ENCODE peak calls at places on chromosomes 6 and 20, in ten cellular contexts. O is prostate gland, U is heart left ventricle, V is GM12878, K is ovary, E is adrenal gland, H is testis, T is uterus, F is A549, A is Peyer's patch. L is an unnamed sample.

GRCh38 chr6:110897433-110897832 is 22.8 kb downstream of the AMD1 start:
- DNase-seq in O (no peak), U (no peak), V (no peak), K (no peak), E (no peak), H (no peak), T (no peak), F (no peak), A (no peak), L (no peak)

GRCh38 chr20:35111141-35111888 is 18.7 kb upstream of the TRPC4AP start:
- DNase-seq in O (no peak), U (no peak), V (no peak), K (no peak), E (peak), H (no peak), T (no peak), F (no peak), A (no peak), L (peak)

GRCh38 chr6:137968901-137969300 is 101.8 kb downstream of the TNFAIP3 start:
- DNase-seq in O (no peak), U (no peak), V (no peak), K (no peak), E (no peak), H (no peak), T (no peak), F (no peak), A (no peak), L (no peak)

GRCh38 chr6:56865081-56865875 is 89.6 kb upstream of the BEND6 start:
- DNase-seq in O (no peak), U (no peak), V (no peak), K (no peak), E (no peak), H (no peak), T (no peak), F (no peak), A (no peak), L (no peak)

GRCh38 chr6:166588691-166589333 is 2.3 kb upstream of the RAMACL start:
- DNase-seq in O (no peak), U (no peak), V (peak), K (no peak), E (no peak), H (no peak), T (no peak), F (no peak), A (no peak), L (peak)

GRCh38 chr6:107114872-107115694 is at the start of gene BEND3:
- DNase-seq in O (peak), U (peak), V (no peak), K (peak), E (peak), H (peak), T (no peak), F (no peak), A (peak), L (no peak)

GRCh38 chr6:85802162-85802561 is 159.5 kb upstream of the SYNCRIP start:
- DNase-seq in O (no peak), U (no peak), V (no peak), K (no peak), E (no peak), H (no peak), T (no peak), F (no peak), A (no peak), L (no peak)

GRCh38 chr6:4870821-4871494 is 94.8 kb downstream of the CDYL start:
- DNase-seq in O (no peak), U (no peak), V (no peak), K (no peak), E (no peak), H (no peak), T (no peak), F (no peak), A (no peak), L (no peak)

GRCh38 chr6:18246205-18246604 is 18.1 kb downstream of the DEK start:
- DNase-seq in O (no peak), U (no peak), V (no peak), K (no peak), E (no peak), H (no peak), T (no peak), F (no peak), A (no peak), L (no peak)

GRCh38 chr6:130713144-130713543 is 114.1 kb upstream of the SMLR1 start:
- DNase-seq in O (no peak), U (no peak), V (no peak), K (no peak), E (no peak), H (no peak), T (no peak), F (no peak), A (no peak), L (no peak)

DNA sequence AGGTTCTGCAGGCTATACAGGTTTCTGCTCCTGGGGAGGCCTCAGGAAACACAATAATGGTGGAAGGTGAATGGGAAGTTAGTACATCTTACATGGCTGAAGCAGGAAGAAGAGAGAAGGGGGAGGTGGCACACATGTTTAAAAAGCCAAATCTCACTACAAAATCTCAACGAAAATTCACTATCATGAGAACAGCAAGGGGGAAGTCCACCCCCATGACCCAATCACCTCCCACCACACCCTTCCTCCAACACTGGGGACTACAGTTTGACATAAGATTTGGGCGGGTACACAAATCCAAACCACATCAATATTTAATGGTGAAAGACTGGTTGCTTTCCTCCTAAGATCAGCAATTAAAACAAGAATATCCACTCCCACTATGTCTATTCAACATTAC is 13.8 kb upstream of the POLR1H start:
- DNase-seq in O (no peak), U (no peak), V (no peak), K (no peak), E (no peak), H (no peak), T (no peak), F (no peak), A (no peak), L (no peak)
- TF ChIP-seq POLR2A in O (no peak), U (no peak), V (no peak), K (no peak), E (no peak), H (no peak), T (no peak), F (no peak), A (no peak), L (no peak)

DNA sequence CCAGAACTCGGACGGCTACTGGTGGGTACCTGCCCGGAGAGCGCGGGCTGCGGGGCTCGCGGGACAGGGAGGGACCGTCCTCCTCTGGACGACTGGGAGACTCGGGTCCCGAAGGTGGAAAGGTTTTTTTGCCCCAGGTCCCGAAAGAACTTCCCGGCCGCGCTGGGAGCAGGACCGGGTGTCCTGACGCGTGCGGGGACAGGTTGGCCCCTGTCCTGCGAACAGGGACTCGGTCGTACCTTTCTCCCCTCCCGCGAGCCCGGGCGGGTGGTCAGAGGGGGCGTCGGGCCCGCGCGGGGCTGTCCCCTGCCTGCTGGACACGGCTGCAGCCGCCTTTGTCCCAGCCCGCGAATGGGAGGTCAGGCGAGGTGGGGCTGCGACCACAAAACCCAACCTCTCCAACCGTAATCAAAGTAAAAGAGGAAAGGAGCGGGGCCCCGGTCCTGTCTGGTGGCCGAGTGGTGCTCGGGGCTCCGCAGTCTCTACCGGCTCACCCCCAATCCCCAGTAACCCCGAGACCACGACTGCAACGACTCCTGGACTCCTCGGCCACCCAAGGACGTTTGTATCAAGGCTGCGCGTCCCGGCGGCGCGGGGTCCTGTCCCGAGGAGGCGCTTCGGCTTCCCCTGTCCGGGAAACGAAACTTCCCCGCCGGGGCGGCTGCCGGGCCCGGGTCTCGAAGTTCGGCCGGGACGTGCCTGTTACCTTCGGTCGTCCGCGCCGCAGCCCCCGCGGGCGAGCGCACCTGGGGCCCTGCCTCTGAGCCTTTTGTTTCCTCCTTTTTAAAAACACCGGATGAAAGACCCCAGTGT is 800 bp downstream of the DSP start:
- DNase-seq in O (peak), U (peak), V (no peak), K (no peak), E (peak), H (peak), T (no peak), F (peak), A (peak), L (no peak)
- TF ChIP-seq POLR2A in O (no peak), U (no peak), V (no peak), K (no peak), E (no peak), H (no peak), T (no peak), F (no peak), A (no peak), L (no peak)

GRCh38 chr20:63413963-63414684 is 53.0 kb upstream of the CHRNA4 start:
- DNase-seq in O (no peak), U (no peak), V (no peak), K (no peak), E (no peak), H (no peak), T (no peak), F (no peak), A (no peak), L (no peak)

GRCh38 chr20:63414720-63415417 is 53.7 kb upstream of the CHRNA4 start:
- DNase-seq in O (no peak), U (no peak), V (no peak), K (no peak), E (no peak), H (no peak), T (no peak), F (no peak), A (no peak), L (no peak)

GRCh38 chr20:63416109-63416430 is 54.9 kb upstream of the CHRNA4 start:
- DNase-seq in O (no peak), U (no peak), V (no peak), K (no peak), E (no peak), H (no peak), T (no peak), F (no peak), A (no peak), L (no peak)

GRCh38 chr20:63416631-63417030 is 55.5 kb upstream of the CHRNA4 start:
- DNase-seq in O (no peak), U (no peak), V (no peak), K (no peak), E (no peak), H (no peak), T (no peak), F (no peak), A (no peak), L (no peak)

GRCh38 chr20:63415418-63416108 is 54.4 kb upstream of the CHRNA4 start:
- DNase-seq in O (no peak), U (no peak), V (no peak), K (no peak), E (no peak), H (no peak), T (no peak), F (no peak), A (no peak), L (no peak)
- TF ChIP-seq POLR2A in O (no peak), U (no peak), V (no peak), K (no peak), E (no peak), H (no peak), T (no peak), F (no peak), A (no peak), L (no peak)

DNA sequence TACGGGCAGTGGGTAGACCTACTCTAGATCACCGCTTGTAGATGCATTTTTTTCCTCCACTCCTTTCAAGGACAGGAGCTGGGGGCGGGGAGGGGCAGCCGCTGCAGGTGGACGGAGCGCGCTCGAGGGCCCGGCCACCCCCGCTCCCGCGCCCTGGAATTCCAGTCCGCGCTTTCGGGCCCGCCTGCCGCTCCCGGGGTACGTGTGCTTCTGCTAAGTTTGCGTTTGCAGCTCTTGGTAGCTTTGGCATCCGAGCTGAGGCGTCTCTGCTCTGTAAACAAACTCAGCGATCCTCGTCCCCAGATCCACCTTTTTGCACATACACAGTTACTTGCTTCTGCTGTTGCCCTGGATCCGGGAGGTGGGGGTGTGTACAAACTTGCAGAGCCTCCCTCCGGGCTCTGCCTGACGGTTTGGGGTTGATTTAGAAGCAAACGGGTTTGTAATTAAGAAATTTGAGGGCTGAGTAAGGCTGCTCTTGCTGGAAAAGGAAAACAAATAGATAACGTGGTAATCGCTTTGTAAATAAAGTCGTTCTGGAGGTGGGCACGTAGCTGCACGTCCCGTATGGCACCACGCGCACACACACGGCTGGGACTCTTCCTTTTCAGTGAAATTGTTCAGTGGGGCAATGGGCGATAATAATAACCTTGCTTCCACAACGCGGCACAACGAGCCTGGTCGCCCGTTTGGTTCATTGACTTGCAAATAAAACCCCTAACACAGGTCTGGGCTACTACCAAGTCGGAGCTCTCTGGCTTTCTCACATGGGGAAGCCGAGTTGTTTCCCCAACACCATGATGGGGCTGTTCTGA is 998 bp upstream of the CITED2 start:
- DNase-seq in O (peak), U (peak), V (peak), K (peak), E (peak), H (peak), T (peak), F (peak), A (peak), L (peak)
- TF ChIP-seq POLR2A in O (peak), U (no peak), V (peak), K (peak), E (peak), H (no peak), T (peak), F (no peak), A (peak), L (peak)

GRCh38 chr20:47316776-47317126 is 39.7 kb downstream of the ZMYND8 start:
- DNase-seq in O (no peak), U (no peak), V (no peak), K (no peak), E (no peak), H (no peak), T (no peak), F (no peak), A (no peak), L (no peak)

GRCh38 chr20:47319517-47320252 is 36.8 kb downstream of the ZMYND8 start:
- DNase-seq in O (peak), U (peak), V (no peak), K (peak), E (no peak), H (no peak), T (peak), F (no peak), A (peak), L (no peak)

GRCh38 chr20:47318027-47318595 is 38.4 kb downstream of the ZMYND8 start:
- DNase-seq in O (no peak), U (peak), V (no peak), K (peak), E (peak), H (no peak), T (peak), F (no peak), A (no peak), L (no peak)

GRCh38 chr20:47317127-47317895 is 39.2 kb downstream of the ZMYND8 start:
- DNase-seq in O (peak), U (peak), V (no peak), K (peak), E (peak), H (peak), T (peak), F (peak), A (peak), L (peak)

DNA sequence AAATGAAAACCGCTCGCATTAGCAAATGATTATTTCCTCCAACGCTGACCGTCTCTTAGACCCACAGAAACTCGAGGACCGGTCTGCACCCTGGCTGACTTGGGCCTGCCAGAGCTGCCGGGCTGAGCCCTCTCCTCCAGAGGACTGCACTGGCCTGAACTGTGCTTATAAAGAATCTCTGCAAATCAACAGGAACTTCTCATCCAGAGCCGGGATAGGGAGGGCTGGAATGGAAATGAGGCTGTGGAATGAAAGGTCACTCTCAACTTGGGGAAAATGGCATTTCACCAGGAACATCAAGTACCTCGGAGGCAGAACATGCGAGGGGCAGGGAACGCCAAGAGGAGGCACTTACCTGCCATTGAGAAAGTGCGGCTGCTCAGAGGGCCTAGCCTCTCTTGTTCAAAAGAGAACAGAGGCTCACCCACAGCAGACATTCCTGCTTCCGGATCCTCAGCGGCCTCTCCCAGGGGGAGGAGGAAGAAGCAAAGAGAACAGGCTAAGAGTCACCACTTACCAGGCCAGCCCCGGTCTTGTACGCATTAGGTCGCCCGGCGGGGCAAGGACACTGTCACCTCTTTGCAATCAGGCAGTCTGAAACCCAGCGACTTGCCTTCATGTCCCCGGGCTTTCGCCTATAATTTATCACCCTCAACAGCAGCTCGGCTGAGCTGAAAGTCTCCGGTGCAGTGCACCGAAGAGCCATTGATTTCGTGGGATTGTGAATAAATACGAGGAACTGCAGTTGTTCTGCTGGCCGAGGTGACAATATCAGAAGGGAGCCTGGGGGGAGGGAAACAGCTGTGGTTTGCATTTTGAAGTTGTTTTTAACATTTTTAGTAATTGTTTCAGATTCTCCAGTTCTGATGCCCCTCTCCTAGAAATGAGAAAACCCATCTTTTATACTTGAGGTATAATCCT is 37.6 kb downstream of the ZMYND8 start:
- DNase-seq in O (peak), U (peak), V (no peak), K (peak), E (peak), H (peak), T (peak), F (peak), A (peak), L (no peak)
- TF ChIP-seq POLR2A in O (peak), U (no peak), V (no peak), K (peak), E (peak), H (peak), T (peak), F (no peak), A (peak), L (no peak)

GRCh38 chr6:131846905-131847304 is 39.1 kb downstream of the ENPP1 start:
- DNase-seq in O (no peak), U (no peak), V (no peak), K (no peak), E (no peak), H (no peak), T (no peak), F (no peak), A (no peak), L (no peak)

GRCh38 chr6:131852200-131852599 is 44.4 kb downstream of the ENPP1 start:
- DNase-seq in O (no peak), U (no peak), V (no peak), K (no peak), E (no peak), H (no peak), T (no peak), F (no peak), A (no peak), L (no peak)

GRCh38 chr6:131846023-131846663 is 38.3 kb downstream of the ENPP1 start:
- DNase-seq in O (no peak), U (no peak), V (no peak), K (no peak), E (no peak), H (no peak), T (no peak), F (no peak), A (no peak), L (no peak)

GRCh38 chr6:131851049-131851769 is 43.4 kb downstream of the ENPP1 start:
- DNase-seq in O (no peak), U (peak), V (no peak), K (no peak), E (no peak), H (no peak), T (no peak), F (no peak), A (no peak), L (no peak)

GRCh38 chr6:131849799-131850198 is 42.0 kb downstream of the ENPP1 start:
- DNase-seq in O (no peak), U (no peak), V (no peak), K (no peak), E (no peak), H (no peak), T (no peak), F (no peak), A (no peak), L (no peak)
- TF ChIP-seq POLR2A in O (no peak), U (no peak), V (no peak), K (no peak), E (no peak), H (no peak), T (no peak), F (no peak), A (no peak), L (no peak)

L was measured in H54.